ENCODE peak calls at places on chromosomes 7 and 10, in nine cellular contexts. P is naive thymus-derived CD8-positive, alpha-beta T cell; N is CD8-positive, alpha-beta memory T cell; X is Karpas-422; G is neuronal stem cell; F is NB4; V is EL; J is ELR; L is naive B cell. Q is an unnamed sample.

GRCh38 chr7:17598846-17599245 is 300.4 kb downstream of the AHR start:
- DNase-seq in V (peak; percentile 36), X (no peak), P (no peak), L (no peak), J (peak; percentile 58), F (no peak), N (no peak), G (no peak), Q (no peak)

GRCh38 chr7:1681581-1681980 is 11.5 kb downstream of the ELFN1 start:
- DNase-seq in P (no peak), J (no peak), V (no peak), F (no peak), G (no peak), X (peak; percentile 84), N (peak; percentile 23), L (no peak), Q (no peak)

GRCh38 chr10:54797636-54798395 is 3.2 kb downstream of the PCDH15 start:
- DNase-seq in P (no peak), G (no peak), J (peak; percentile 39), F (no peak), N (no peak), X (no peak), L (no peak), V (no peak), Q (no peak)

GRCh38 chr10:57849726-57850357 is 417.9 kb downstream of the IPMK start:
- DNase-seq in F (peak; percentile 12), P (no peak), G (no peak), N (no peak), J (peak; percentile 35), L (no peak), X (peak; percentile 40), V (peak; percentile 6), Q (no peak)

GRCh38 chr10:115933098-115933497 is 339.9 kb downstream of the GFRA1 start:
- DNase-seq in J (no peak), F (no peak), G (no peak), N (no peak), P (no peak), L (no peak), X (no peak), V (no peak), Q (no peak)

GRCh38 chr10:127840884-127841283 is 51.9 kb downstream of the CLRN3 start:
- DNase-seq in F (no peak), X (no peak), J (no peak), L (no peak), N (no peak), P (no peak), G (no peak), V (no peak), Q (no peak)

GRCh38 chr7:157613575-157614322 is 276.9 kb downstream of the DNAJB6 start:
- DNase-seq in X (no peak), V (no peak), P (no peak), L (no peak), N (no peak), J (no peak), F (peak; percentile 97), G (no peak), Q (no peak)

GRCh38 chr10:69813632-69814031 is 11.9 kb downstream of the COL13A1 start:
- DNase-seq in L (no peak), F (no peak), V (no peak), X (no peak), G (no peak), P (no peak), N (no peak), J (no peak), Q (no peak)

GRCh38 chr10:70931168-70931805 is 42.9 kb upstream of the PCBD1 start:
- DNase-seq in L (no peak), F (no peak), X (no peak), J (peak; percentile 74), G (no peak), V (peak; percentile 57), P (no peak), N (no peak), Q (no peak)

GRCh38 chr7:159142204-159142603 is 2.5 kb downstream of the VIPR2 start:
- DNase-seq in L (no peak), X (no peak), P (no peak), G (no peak), J (no peak), F (no peak), N (no peak), V (no peak), Q (no peak)

Q was measured in neural progenitor cell.